ENCODE peak calls at places on chromosomes 13 and 19, in nine cellular contexts. U is GM23338; P is OCI-LY7; J is body of pancreas; D is RWPE1; W is hypothalamus; Q is amniotic epithelial cell; L is stimulated activated naive CD8-positive, alpha-beta T cell treated with anti-CD3 and anti-CD28 coated beads, Interleukin-15, Interleukin-2, amounts not matched to agents 100 U/mL and 50 U/mL, for 24 hours; R is activated CD4-positive, alpha-beta T cell treated with anti-CD3 and anti-CD28 coated beads, Interleukin-2, amount 10 ng/mL, durations not matched to agents 7 days and 5 days. M is an unnamed sample.

GRCh38 chr13:40186041-40186440 is 480.4 kb downstream of the FOXO1 start:
- DNase-seq in U (no peak), P (no peak), J (no peak), D (no peak), W (no peak), Q (no peak), L (no peak), R (no peak), M (no peak)

GRCh38 chr19:9431475-9431874 is 3.9 kb downstream of the ZNF266 start:
- DNase-seq in U (peak), P (peak), J (no peak), D (peak), W (no peak), Q (no peak), L (peak), R (peak), M (peak)

GRCh38 chr13:92573467-92574057 is 653.0 kb upstream of the GPC6 start:
- DNase-seq in U (peak), P (no peak), J (no peak), D (no peak), W (no peak), Q (peak), L (no peak), R (no peak), M (peak)

GRCh38 chr19:53881482-53882390 is at the start of gene PRKCG:
- DNase-seq in U (peak), P (no peak), J (peak), D (no peak), W (no peak), Q (no peak), L (peak), R (peak), M (peak)

GRCh38 chr19:33482486-33482885 is 39.1 kb downstream of the PEPD start:
- DNase-seq in U (no peak), P (no peak), J (no peak), D (no peak), W (no peak), Q (no peak), L (no peak), R (no peak), M (no peak)

GRCh38 chr13:97615266-97615665 is 181.3 kb downstream of the RAP2A start:
- DNase-seq in U (no peak), P (no peak), J (no peak), D (no peak), W (no peak), Q (no peak), L (no peak), R (no peak), M (no peak)

GRCh38 chr19:51794865-51795490 is at the start of gene FPR3:
- DNase-seq in U (no peak), P (no peak), J (no peak), D (no peak), W (no peak), Q (no peak), L (no peak), R (no peak), M (no peak)

GRCh38 chr19:30567535-30568232 is 195.5 kb downstream of the ZNF536 start:
- DNase-seq in U (no peak), P (no peak), J (no peak), D (no peak), W (no peak), Q (no peak), L (no peak), R (no peak), M (no peak)

GRCh38 chr19:55635334-55635717 is 5.5 kb upstream of the ZNF580 start:
- DNase-seq in U (no peak), P (no peak), J (no peak), D (no peak), W (no peak), Q (no peak), L (no peak), R (no peak), M (no peak)

GRCh38 chr19:17985037-17985818 is 18.3 kb downstream of the KCNN1 start:
- DNase-seq in U (peak), P (no peak), J (no peak), D (no peak), W (no peak), Q (peak), L (no peak), R (no peak), M (peak)

GRCh38 chr19:31307270-31307669 is 42.0 kb downstream of the TSHZ3 start:
- DNase-seq in U (no peak), P (no peak), J (no peak), D (no peak), W (no peak), Q (no peak), L (no peak), R (no peak), M (no peak)

GRCh38 chr13:36778083-36778671 is 40.8 kb upstream of the RFXAP start:
- DNase-seq in U (peak), P (no peak), J (no peak), D (no peak), W (no peak), Q (peak), L (no peak), R (no peak), M (peak)

GRCh38 chr19:44988896-44989563 is 12.2 kb upstream of the RELB start:
- DNase-seq in U (peak), P (peak), J (peak), D (peak), W (peak), Q (peak), L (peak), R (peak), M (peak)

GRCh38 chr13:95020298-95020987 is 280.8 kb downstream of the ABCC4 start:
- DNase-seq in U (no peak), P (no peak), J (no peak), D (no peak), W (no peak), Q (peak), L (no peak), R (no peak), M (no peak)

GRCh38 chr19:7795555-7796161 is 32.6 kb downstream of the CLEC4M start:
- DNase-seq in U (no peak), P (no peak), J (no peak), D (no peak), W (no peak), Q (no peak), L (no peak), R (no peak), M (no peak)

GRCh38 chr19:58476498-58477015 is 405 bp downstream of the ZNF446 start:
- DNase-seq in U (no peak), P (no peak), J (no peak), D (no peak), W (no peak), Q (no peak), L (peak), R (no peak), M (peak)

GRCh38 chr13:29465741-29466293 is 129.7 kb downstream of the SLC7A1 start:
- DNase-seq in U (no peak), P (no peak), J (peak), D (peak), W (no peak), Q (peak), L (no peak), R (no peak), M (no peak)

GRCh38 chr13:71979616-71980015 is 112.6 kb upstream of the DACH1 start:
- DNase-seq in U (peak), P (peak), J (no peak), D (no peak), W (no peak), Q (peak), L (no peak), R (peak), M (peak)

GRCh38 chr13:59303433-59303832 is 860.3 kb downstream of the DIAPH3 start:
- DNase-seq in U (no peak), P (no peak), J (no peak), D (no peak), W (no peak), Q (no peak), L (no peak), R (no peak), M (no peak)

GRCh38 chr19:48400018-48400742 is 6.7 kb downstream of the GRIN2D start:
- DNase-seq in U (peak), P (no peak), J (no peak), D (no peak), W (no peak), Q (peak), L (peak), R (no peak), M (peak)

GRCh38 chr19:38617764-38618589 is at the start of gene MAP4K1:
- DNase-seq in U (peak), P (peak), J (peak), D (no peak), W (no peak), Q (no peak), L (peak), R (peak), M (no peak)

GRCh38 chr13:19650742-19651141 is 17.3 kb downstream of the MPHOSPH8 start:
- DNase-seq in U (no peak), P (no peak), J (no peak), D (no peak), W (no peak), Q (no peak), L (no peak), R (no peak), M (no peak)

GRCh38 chr19:27676877-27677276 is 1536.1 kb downstream of the UQCRFS1 start:
- DNase-seq in U (no peak), P (no peak), J (no peak), D (no peak), W (no peak), Q (no peak), L (no peak), R (no peak), M (no peak)

GRCh38 chr19:4742717-4743646 is 19.3 kb upstream of the DPP9 start:
- DNase-seq in U (peak), P (no peak), J (no peak), D (no peak), W (no peak), Q (no peak), L (no peak), R (no peak), M (no peak)

GRCh38 chr13:33207616-33207964 is 78.0 kb downstream of the STARD13 start:
- DNase-seq in U (no peak), P (no peak), J (no peak), D (peak), W (no peak), Q (peak), L (no peak), R (no peak), M (no peak)